ENCODE peak calls at places on chromosome 13, in four cellular contexts. Q is Daoy, C is neural progenitor cell, T is EL. L is an unnamed sample.

GRCh38 chr13:51230473-51231105 is 8.4 kb downstream of the FAM124A start:
- DNase-seq in Q (peak), C (no peak), T (no peak), L (peak)

GRCh38 chr13:28819046-28819747 is 942 bp upstream of the MTUS2 start:
- DNase-seq in Q (peak), C (peak), T (peak), L (no peak)

GRCh38 chr13:39822437-39822836 is 167.0 kb downstream of the COG6 start:
- DNase-seq in Q (no peak), C (no peak), T (no peak), L (no peak)

GRCh38 chr13:23350009-23350408 is 83.5 kb downstream of the SACS start:
- DNase-seq in Q (no peak), C (no peak), T (no peak), L (no peak)

GRCh38 chr13:45527699-45528462 is 63.1 kb downstream of the COG3 start:
- DNase-seq in Q (no peak), C (no peak), T (peak), L (no peak)

GRCh38 chr13:106491928-106492327 is 43.5 kb downstream of the EFNB2 start:
- DNase-seq in Q (no peak), C (no peak), T (no peak), L (no peak)

GRCh38 chr13:36275190-36276002 is 22.2 kb downstream of the CCDC169 start:
- DNase-seq in Q (peak), C (peak), T (peak), L (peak)

GRCh38 chr13:102817907-102818306 is 19.0 kb downstream of the BIVM start:
- DNase-seq in Q (no peak), C (no peak), T (peak), L (peak)

GRCh38 chr13:34076319-34076718 is 258.4 kb downstream of the RFC3 start:
- DNase-seq in Q (no peak), C (no peak), T (peak), L (peak)

GRCh38 chr13:24491853-24492252 is 20.7 kb downstream of the PARP4 start:
- DNase-seq in Q (no peak), C (no peak), T (no peak), L (no peak)

GRCh38 chr13:107367258-107367657 is 799.3 kb upstream of the ARGLU1 start:
- DNase-seq in Q (no peak), C (no peak), T (no peak), L (peak)

GRCh38 chr13:87538366-87539052 is 132.7 kb upstream of the SLITRK5 start:
- DNase-seq in Q (no peak), C (no peak), T (no peak), L (no peak)

GRCh38 chr13:110136660-110137585 is 170.0 kb downstream of the COL4A1 start:
- DNase-seq in Q (no peak), C (peak), T (no peak), L (no peak)

GRCh38 chr13:42041684-42042035 is 6.8 kb upstream of the DGKH start:
- DNase-seq in Q (peak), C (peak), T (peak), L (peak)